ENCODE peak calls at places on chromosomes 16 and 17, in eight cellular contexts. V is stromal cell of bone marrow; O is left ventricle myocardium inferior; C is KBM-7; D is stimulated activated CD4-positive, alpha-beta T cell treated with anti-CD3 and anti-CD28 coated beads, TNF-alpha, amount 100 ng/mL, for 48 hours; Q is T-helper 2 cell; Z is A549; B is hypothalamus. F is an unnamed sample.

GRCh38 chr17:50630524-50631194 is 4.0 kb upstream of the ABCC3 start:
- DNase-seq in V (no peak), O (no peak), C (peak), D (peak), Q (no peak), Z (peak), B (no peak), F (peak)

GRCh38 chr16:51440096-51440495 is 289.0 kb upstream of the SALL1 start:
- DNase-seq in V (no peak), O (no peak), C (no peak), D (no peak), Q (no peak), Z (no peak), B (peak), F (no peak)

GRCh38 chr16:80330803-80331202 is 210.0 kb upstream of the DYNLRB2 start:
- DNase-seq in V (no peak), O (no peak), C (no peak), D (no peak), Q (no peak), Z (no peak), B (no peak), F (no peak)

GRCh38 chr17:83103938-83104311 is 24.5 kb downstream of the METRNL start:
- DNase-seq in V (no peak), O (no peak), C (no peak), D (no peak), Q (no peak), Z (no peak), B (no peak), F (no peak)

GRCh38 chr16:22052985-22053384 is 39.4 kb upstream of the VWA3A start:
- DNase-seq in V (no peak), O (no peak), C (no peak), D (no peak), Q (no peak), Z (no peak), B (no peak), F (no peak)

GRCh38 chr17:81378941-81379511 is 16.2 kb upstream of the BAHCC1 start:
- DNase-seq in V (no peak), O (no peak), C (no peak), D (no peak), Q (no peak), Z (no peak), B (no peak), F (no peak)

GRCh38 chr16:760498-761343 is at the start of gene MSLN:
- DNase-seq in V (no peak), O (no peak), C (no peak), D (no peak), Q (no peak), Z (no peak), B (no peak), F (no peak)

GRCh38 chr16:30786936-30787612 is at the start of gene ZNF629:
- DNase-seq in V (no peak), O (peak), C (peak), D (no peak), Q (no peak), Z (peak), B (peak), F (peak)

GRCh38 chr17:12896386-12896785 is 107.1 kb downstream of the ARHGAP44 start:
- DNase-seq in V (no peak), O (no peak), C (no peak), D (no peak), Q (no peak), Z (no peak), B (no peak), F (no peak)

GRCh38 chr16:69886726-69887125 is 64.4 kb upstream of the CLEC18A start:
- DNase-seq in V (no peak), O (no peak), C (no peak), D (no peak), Q (no peak), Z (no peak), B (no peak), F (no peak)

GRCh38 chr17:43768382-43768781 is 9.8 kb upstream of the SOST start:
- DNase-seq in V (no peak), O (peak), C (peak), D (no peak), Q (no peak), Z (no peak), B (peak), F (peak)

GRCh38 chr17:14305785-14306496 is 5.1 kb downstream of the HS3ST3B1 start:
- DNase-seq in V (no peak), O (no peak), C (no peak), D (no peak), Q (no peak), Z (no peak), B (no peak), F (no peak)

GRCh38 chr16:88805887-88806393 is 2.4 kb downstream of the CDT1 start:
- DNase-seq in V (no peak), O (no peak), C (no peak), D (no peak), Q (no peak), Z (no peak), B (no peak), F (no peak)

GRCh38 chr17:65074778-65075250 is 18.3 kb upstream of the GNA13 start:
- DNase-seq in V (no peak), O (peak), C (no peak), D (no peak), Q (no peak), Z (peak), B (peak), F (peak)

GRCh38 chr16:73503093-73503492 is 455.2 kb upstream of the ZFHX3 start:
- DNase-seq in V (no peak), O (no peak), C (no peak), D (no peak), Q (no peak), Z (no peak), B (no peak), F (no peak)

GRCh38 chr17:50222922-50223321 is 21.5 kb upstream of the COL1A1 start:
- DNase-seq in V (no peak), O (no peak), C (no peak), D (no peak), Q (no peak), Z (no peak), B (no peak), F (no peak)

GRCh38 chr17:50139950-50140885 is 10.3 kb upstream of the SAMD14 start:
- DNase-seq in V (peak), O (peak), C (peak), D (peak), Q (peak), Z (peak), B (peak), F (peak)

F was measured in heart right ventricle.